ENCODE peak calls at places on chromosomes 12 and 14, in nine cellular contexts. One of them, this sample, is unnamed.

GRCh38 chr14:89616425-89617141 is 199.6 kb upstream of the FOXN3 start:
- DNase-seq in K562: no peak
- DNase-seq in Calu3: no peak
- DNase-seq in WERI-Rb-1: no peak
- DNase-seq in fibroblast of mammary gland: peak
- DNase-seq in A549: no peak
- DNase-seq in CD8-positive, alpha-beta T cell: no peak
- DNase-seq in GM20000: peak
- DNase-seq in heart left ventricle: no peak
- DNase-seq in this sample: no peak

GRCh38 chr12:77120156-77120555 is 54.8 kb upstream of the E2F7 start:
- DNase-seq in GM20000: no peak
- DNase-seq in A549: peak
- DNase-seq in Calu3: no peak
- DNase-seq in CD8-positive, alpha-beta T cell: no peak
- DNase-seq in fibroblast of mammary gland: peak
- DNase-seq in heart left ventricle: no peak
- DNase-seq in WERI-Rb-1: no peak
- DNase-seq in K562: no peak
- DNase-seq in this sample: peak

GRCh38 chr14:68226523-68226922 is 406.9 kb downstream of the RAD51B start:
- DNase-seq in A549: no peak
- DNase-seq in heart left ventricle: no peak
- DNase-seq in WERI-Rb-1: no peak
- DNase-seq in CD8-positive, alpha-beta T cell: no peak
- DNase-seq in fibroblast of mammary gland: no peak
- DNase-seq in GM20000: no peak
- DNase-seq in Calu3: no peak
- DNase-seq in K562: no peak
- DNase-seq in this sample: no peak

GRCh38 chr12:12025799-12026386 is 44.8 kb upstream of the BCL2L14 start:
- DNase-seq in Calu3: no peak
- DNase-seq in GM20000: no peak
- DNase-seq in A549: no peak
- DNase-seq in fibroblast of mammary gland: no peak
- DNase-seq in WERI-Rb-1: no peak
- DNase-seq in K562: no peak
- DNase-seq in CD8-positive, alpha-beta T cell: no peak
- DNase-seq in heart left ventricle: no peak
- DNase-seq in this sample: no peak

GRCh38 chr12:10131101-10131632 is 1.2 kb upstream of the CLEC7A start:
- DNase-seq in Calu3: no peak
- DNase-seq in CD8-positive, alpha-beta T cell: no peak
- DNase-seq in heart left ventricle: no peak
- DNase-seq in fibroblast of mammary gland: no peak
- DNase-seq in WERI-Rb-1: no peak
- DNase-seq in K562: no peak
- DNase-seq in GM20000: no peak
- DNase-seq in A549: no peak
- DNase-seq in this sample: no peak

GRCh38 chr14:73142216-73142615 is 5.9 kb downstream of the PSEN1 start:
- DNase-seq in CD8-positive, alpha-beta T cell: no peak
- DNase-seq in WERI-Rb-1: no peak
- DNase-seq in GM20000: peak
- DNase-seq in Calu3: no peak
- DNase-seq in fibroblast of mammary gland: no peak
- DNase-seq in A549: no peak
- DNase-seq in heart left ventricle: no peak
- DNase-seq in K562: no peak
- DNase-seq in this sample: no peak

GRCh38 chr12:56188786-56189335 is 422 bp downstream of the SMARCC2 start:
- DNase-seq in fibroblast of mammary gland: no peak
- DNase-seq in WERI-Rb-1: peak
- DNase-seq in A549: no peak
- DNase-seq in CD8-positive, alpha-beta T cell: no peak
- DNase-seq in heart left ventricle: peak
- DNase-seq in Calu3: no peak
- DNase-seq in K562: peak
- DNase-seq in GM20000: peak
- DNase-seq in this sample: no peak

GRCh38 chr12:47082963-47083621 is 3.3 kb upstream of the AMIGO2 start:
- DNase-seq in fibroblast of mammary gland: peak
- DNase-seq in GM20000: no peak
- DNase-seq in K562: no peak
- DNase-seq in A549: peak
- DNase-seq in Calu3: peak
- DNase-seq in WERI-Rb-1: no peak
- DNase-seq in heart left ventricle: no peak
- DNase-seq in CD8-positive, alpha-beta T cell: no peak
- DNase-seq in this sample: peak

DNA sequence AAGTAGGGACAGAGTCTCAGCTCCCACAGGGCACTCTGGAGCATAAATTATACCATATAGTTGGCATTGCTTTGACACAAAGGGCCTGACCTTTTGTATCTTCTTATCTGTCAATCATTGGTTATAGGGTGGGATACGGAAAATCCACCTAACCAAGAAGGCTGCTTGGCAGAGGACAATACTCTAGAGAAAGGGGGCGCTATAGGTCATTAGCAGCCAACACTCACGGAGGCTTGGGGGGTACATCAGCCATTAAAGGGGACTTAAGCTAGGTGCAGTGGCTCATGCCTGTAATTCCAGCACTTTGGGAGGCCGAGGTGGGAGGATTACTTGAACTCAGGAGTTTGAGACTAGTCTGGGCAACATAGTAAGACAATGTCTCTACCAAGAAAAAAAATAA is 22.9 kb downstream of the SPTSSA start:
- DNase-seq in heart left ventricle: no peak
- DNase-seq in K562: no peak
- DNase-seq in CD8-positive, alpha-beta T cell: no peak
- DNase-seq in Calu3: no peak
- DNase-seq in WERI-Rb-1: no peak
- DNase-seq in fibroblast of mammary gland: no peak
- DNase-seq in GM20000: no peak
- DNase-seq in A549: no peak
- DNase-seq in this sample: no peak
- TF ChIP-seq CTCF in heart left ventricle: no peak
- TF ChIP-seq CTCF in K562: no peak
- TF ChIP-seq CTCF in CD8-positive, alpha-beta T cell: no peak
- TF ChIP-seq CTCF in Calu3: no peak
- TF ChIP-seq CTCF in WERI-Rb-1: no peak
- TF ChIP-seq CTCF in fibroblast of mammary gland: no peak
- TF ChIP-seq CTCF in GM20000: no peak
- TF ChIP-seq CTCF in A549: no peak
- TF ChIP-seq CTCF in this sample: peak

DNA sequence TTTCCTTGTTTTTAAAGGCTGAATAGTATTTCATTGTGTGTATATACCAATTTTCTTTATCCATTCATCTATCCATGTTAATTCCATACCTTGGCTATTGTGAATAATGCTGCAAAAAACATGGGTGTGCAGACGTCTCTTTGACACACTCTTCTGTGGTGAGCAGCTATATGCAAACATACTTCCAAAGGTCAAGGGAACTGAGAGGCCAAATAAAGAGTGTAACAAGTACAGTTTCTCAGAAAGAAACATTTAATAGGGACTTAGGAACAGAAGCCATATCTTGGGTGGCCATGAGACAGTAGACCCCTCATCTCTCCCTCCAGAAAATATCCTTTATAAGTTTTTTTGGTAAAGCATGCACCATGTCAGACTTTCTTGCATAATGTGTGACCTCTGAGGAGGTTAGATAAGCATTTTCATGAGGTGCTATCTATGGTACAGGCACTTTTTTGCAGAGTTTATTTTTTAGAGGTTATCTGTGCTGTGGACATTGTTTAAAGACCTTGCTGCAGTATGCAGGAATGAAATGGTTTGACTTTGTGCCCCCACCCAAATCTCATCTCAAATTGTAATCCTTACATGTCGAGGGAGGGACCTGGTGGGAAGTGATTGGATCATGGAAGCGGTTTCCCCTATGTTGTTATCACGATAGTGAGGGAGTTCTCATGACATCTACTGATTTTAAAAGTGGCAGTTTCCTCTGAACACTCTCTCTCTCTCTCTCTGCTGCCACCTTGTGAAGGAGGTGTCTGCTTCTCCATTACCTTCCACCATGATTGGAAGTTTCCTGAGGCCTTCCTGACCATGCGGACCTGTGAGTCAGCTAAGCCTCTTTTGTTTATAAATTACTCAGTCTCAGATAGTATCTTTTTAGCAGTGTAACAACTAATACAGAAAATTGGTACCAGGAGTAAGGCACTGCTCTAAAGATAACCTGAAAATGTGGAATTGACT is 1202.3 kb downstream of the GALC start:
- DNase-seq in fibroblast of mammary gland: no peak
- DNase-seq in K562: no peak
- DNase-seq in CD8-positive, alpha-beta T cell: no peak
- DNase-seq in A549: no peak
- DNase-seq in WERI-Rb-1: no peak
- DNase-seq in GM20000: no peak
- DNase-seq in heart left ventricle: no peak
- DNase-seq in Calu3: no peak
- DNase-seq in this sample: no peak
- TF ChIP-seq CTCF in fibroblast of mammary gland: no peak
- TF ChIP-seq CTCF in K562: no peak
- TF ChIP-seq CTCF in CD8-positive, alpha-beta T cell: no peak
- TF ChIP-seq CTCF in A549: no peak
- TF ChIP-seq CTCF in WERI-Rb-1: no peak
- TF ChIP-seq CTCF in GM20000: no peak
- TF ChIP-seq CTCF in heart left ventricle: no peak
- TF ChIP-seq CTCF in Calu3: no peak
- TF ChIP-seq CTCF in this sample: peak

DNA sequence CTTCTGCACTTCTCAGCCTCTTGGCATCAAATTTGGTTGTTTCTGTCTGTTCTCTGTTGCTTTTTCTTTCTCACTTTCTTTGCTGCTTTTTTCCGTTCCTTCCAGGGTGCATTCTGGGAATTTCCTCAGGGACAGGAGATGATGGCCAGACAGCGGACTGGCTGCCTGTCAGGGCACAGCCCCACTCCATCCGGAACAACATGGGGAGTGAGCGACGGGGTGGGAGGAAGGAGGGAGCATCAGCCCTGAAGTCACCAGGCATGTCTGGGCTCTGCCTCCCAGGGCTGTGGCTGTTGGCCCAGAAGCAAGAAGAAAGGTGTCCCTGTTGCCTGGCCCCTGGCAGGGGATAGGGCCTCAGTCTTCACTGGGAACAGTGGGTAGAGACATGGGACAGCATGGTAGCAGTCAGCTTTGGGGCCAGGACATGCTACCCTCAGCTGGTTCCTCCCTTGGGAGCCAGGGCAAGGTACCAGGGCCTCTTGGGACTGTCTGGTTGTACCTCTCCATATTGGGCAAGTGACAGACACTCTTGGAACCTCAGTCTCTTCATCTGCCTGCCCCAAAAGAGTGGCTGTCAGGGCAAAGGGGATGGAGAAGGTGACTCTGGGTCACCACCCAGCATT is 8.6 kb downstream of the PGF start:
- DNase-seq in Calu3: no peak
- DNase-seq in heart left ventricle: peak
- DNase-seq in WERI-Rb-1: no peak
- DNase-seq in K562: peak
- DNase-seq in A549: peak
- DNase-seq in GM20000: no peak
- DNase-seq in fibroblast of mammary gland: no peak
- DNase-seq in CD8-positive, alpha-beta T cell: no peak
- DNase-seq in this sample: no peak
- TF ChIP-seq CTCF in Calu3: no peak
- TF ChIP-seq CTCF in heart left ventricle: no peak
- TF ChIP-seq CTCF in WERI-Rb-1: no peak
- TF ChIP-seq CTCF in K562: no peak
- TF ChIP-seq CTCF in A549: no peak
- TF ChIP-seq CTCF in GM20000: no peak
- TF ChIP-seq CTCF in fibroblast of mammary gland: no peak
- TF ChIP-seq CTCF in CD8-positive, alpha-beta T cell: peak
- TF ChIP-seq CTCF in this sample: no peak

GRCh38 chr12:88393017-88393767 is 187.1 kb downstream of the KITLG start:
- DNase-seq in CD8-positive, alpha-beta T cell: no peak
- DNase-seq in GM20000: peak
- DNase-seq in A549: peak
- DNase-seq in Calu3: peak
- DNase-seq in K562: no peak
- DNase-seq in WERI-Rb-1: no peak
- DNase-seq in fibroblast of mammary gland: peak
- DNase-seq in heart left ventricle: no peak
- DNase-seq in this sample: no peak
- TF ChIP-seq CTCF in CD8-positive, alpha-beta T cell: no peak
- TF ChIP-seq CTCF in GM20000: no peak
- TF ChIP-seq CTCF in A549: peak
- TF ChIP-seq CTCF in Calu3: peak
- TF ChIP-seq CTCF in K562: peak
- TF ChIP-seq CTCF in WERI-Rb-1: peak
- TF ChIP-seq CTCF in fibroblast of mammary gland: peak
- TF ChIP-seq CTCF in heart left ventricle: peak
- TF ChIP-seq CTCF in this sample: peak

DNA sequence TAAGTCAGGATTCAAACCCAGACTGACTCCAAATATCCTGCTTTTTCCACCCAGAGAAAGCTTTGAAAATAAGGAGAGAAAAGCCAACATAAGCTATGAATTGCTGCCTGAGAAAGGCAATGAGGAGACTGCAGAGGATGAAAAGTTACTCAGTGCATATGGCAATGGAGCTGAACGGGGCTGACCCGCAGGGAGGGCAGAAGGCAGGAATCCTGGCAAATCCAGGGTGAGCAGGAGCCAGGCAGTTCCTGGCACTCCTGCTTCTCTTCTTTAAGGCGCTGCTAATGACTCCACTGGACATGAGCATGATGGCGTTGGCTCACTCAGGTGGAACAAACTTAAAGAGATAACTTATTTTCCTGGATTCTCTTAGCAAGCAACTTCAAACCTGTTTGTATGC is 95.2 kb upstream of the TMCC3 start:
- DNase-seq in GM20000: no peak
- DNase-seq in fibroblast of mammary gland: no peak
- DNase-seq in CD8-positive, alpha-beta T cell: no peak
- DNase-seq in Calu3: no peak
- DNase-seq in A549: no peak
- DNase-seq in K562: no peak
- DNase-seq in WERI-Rb-1: no peak
- DNase-seq in heart left ventricle: no peak
- DNase-seq in this sample: no peak
- TF ChIP-seq CTCF in GM20000: no peak
- TF ChIP-seq CTCF in fibroblast of mammary gland: no peak
- TF ChIP-seq CTCF in CD8-positive, alpha-beta T cell: no peak
- TF ChIP-seq CTCF in Calu3: no peak
- TF ChIP-seq CTCF in A549: no peak
- TF ChIP-seq CTCF in K562: no peak
- TF ChIP-seq CTCF in WERI-Rb-1: no peak
- TF ChIP-seq CTCF in heart left ventricle: no peak
- TF ChIP-seq CTCF in this sample: no peak

GRCh38 chr14:85425507-85425906 is 104.4 kb upstream of the FLRT2 start:
- DNase-seq in heart left ventricle: no peak
- DNase-seq in A549: no peak
- DNase-seq in WERI-Rb-1: no peak
- DNase-seq in GM20000: no peak
- DNase-seq in fibroblast of mammary gland: no peak
- DNase-seq in CD8-positive, alpha-beta T cell: no peak
- DNase-seq in Calu3: no peak
- DNase-seq in K562: no peak
- DNase-seq in this sample: no peak
- TF ChIP-seq CTCF in heart left ventricle: no peak
- TF ChIP-seq CTCF in A549: no peak
- TF ChIP-seq CTCF in WERI-Rb-1: no peak
- TF ChIP-seq CTCF in GM20000: no peak
- TF ChIP-seq CTCF in fibroblast of mammary gland: peak
- TF ChIP-seq CTCF in CD8-positive, alpha-beta T cell: no peak
- TF ChIP-seq CTCF in Calu3: no peak
- TF ChIP-seq CTCF in K562: no peak
- TF ChIP-seq CTCF in this sample: no peak